ENCODE peak calls at places on chromosome 1, in four cellular contexts. Q, W, X and L are unnamed samples.

GRCh38 chr1:41135196-41135947 is 106.7 kb downstream of the SCMH1 start:
- DNase-seq in Q (no peak), W (no peak), X (no peak), L (no peak)

GRCh38 chr1:159170639-159171038 is 776 bp upstream of the CADM3 start:
- DNase-seq in Q (no peak), X (no peak), W (no peak), L (no peak)

GRCh38 chr1:166164995-166165660 is 1.7 kb downstream of the FAM78B start:
- DNase-seq in W (peak), X (no peak), Q (peak), L (no peak)

GRCh38 chr1:48251323-48251722 is 28.8 kb downstream of the SLC5A9 start:
- DNase-seq in X (no peak), W (no peak), Q (no peak), L (no peak)

GRCh38 chr1:68225781-68226180 is 6.5 kb downstream of the WLS start:
- DNase-seq in W (no peak), Q (no peak), X (no peak), L (no peak)

GRCh38 chr1:18536356-18536755 is 55.6 kb downstream of the KLHDC7A start:
- DNase-seq in X (no peak), W (no peak), Q (no peak), L (no peak)

GRCh38 chr1:184223216-184223615 is 163.6 kb upstream of the C1orf21 start:
- DNase-seq in W (no peak), Q (no peak), X (no peak), L (no peak)

GRCh38 chr1:58432813-58433668 is 113.5 kb downstream of the OMA1 start:
- DNase-seq in X (peak), W (no peak), Q (peak), L (no peak)

GRCh38 chr1:87684786-87685185 is 356.1 kb downstream of the LMO4 start:
- DNase-seq in X (no peak), W (no peak), Q (no peak), L (no peak)

DNA sequence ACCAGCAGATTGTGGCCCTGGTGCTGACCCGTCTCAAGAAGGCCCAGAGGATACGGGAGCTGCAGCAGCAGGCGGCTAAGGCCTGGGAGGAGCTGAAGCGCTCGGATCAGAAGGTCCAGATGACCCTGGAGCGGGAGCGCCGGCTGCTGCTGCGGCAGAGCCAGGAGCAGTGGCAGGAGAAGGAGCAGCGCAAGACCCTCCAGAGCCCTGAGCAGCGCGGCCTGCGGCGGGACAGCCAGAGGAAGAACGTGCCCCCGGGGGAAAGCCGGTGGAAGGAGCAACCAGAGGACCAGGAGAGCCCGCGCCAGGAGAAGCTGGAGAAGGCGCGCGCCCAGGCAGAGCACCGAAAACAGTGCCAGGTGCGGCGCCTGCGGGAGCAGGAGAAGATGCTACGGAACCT is 1.0 kb downstream of the CCDC185 start:
- DNase-seq in X (no peak), W (no peak), Q (no peak), L (no peak)
- TF ChIP-seq CTCF in X (no peak), W (no peak), Q (no peak), L (no peak)

GRCh38 chr1:28259252-28259934 is at the start of gene SESN2:
- DNase-seq in W (peak), Q (peak), X (peak), L (peak)
- TF ChIP-seq CTCF in W (peak), Q (no peak), X (no peak), L (no peak)

GRCh38 chr1:174883361-174883760 is 116.4 kb upstream of the CACYBP start:
- DNase-seq in X (peak), Q (no peak), W (no peak), L (no peak)
- TF ChIP-seq CTCF in X (peak), Q (no peak), W (no peak), L (no peak)

GRCh38 chr1:221693087-221693486 is 48.8 kb downstream of the DUSP10 start:
- DNase-seq in W (no peak), Q (no peak), X (no peak), L (no peak)
- TF ChIP-seq CTCF in W (no peak), Q (peak), X (peak), L (no peak)

GRCh38 chr1:119447344-119447743 is 32.4 kb downstream of the HSD3B2 start:
- DNase-seq in X (no peak), W (no peak), Q (no peak), L (no peak)

GRCh38 chr1:119448112-119448511 is 33.2 kb downstream of the HSD3B2 start:
- DNase-seq in X (no peak), W (no peak), Q (no peak), L (no peak)

GRCh38 chr1:119451158-119451557 is 36.2 kb downstream of the HSD3B2 start:
- DNase-seq in Q (no peak), X (no peak), W (no peak), L (no peak)

GRCh38 chr1:119452085-119452484 is 37.1 kb downstream of the HSD3B2 start:
- DNase-seq in W (no peak), Q (no peak), X (no peak), L (no peak)

DNA sequence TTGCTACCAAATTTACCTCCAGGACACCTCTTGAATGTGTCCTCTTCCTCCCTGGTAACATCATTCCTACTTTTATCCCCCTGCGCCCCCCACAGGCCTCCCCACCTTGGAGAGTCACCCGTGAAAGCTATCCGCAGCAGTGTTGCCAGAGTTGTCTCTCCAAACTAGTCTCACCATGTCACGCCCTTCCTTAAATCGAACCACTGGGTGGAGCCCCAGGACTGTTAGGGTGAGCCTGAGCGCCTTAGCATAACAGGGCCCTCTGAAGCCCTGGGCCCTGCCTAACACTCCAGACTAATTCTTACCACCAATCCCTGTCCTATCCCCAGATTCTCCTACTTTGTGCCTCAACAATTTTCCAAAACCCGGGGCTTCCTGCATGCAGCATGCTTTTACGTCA is 35.0 kb downstream of the HSD3B2 start:
- DNase-seq in X (no peak), Q (no peak), W (no peak), L (no peak)
- TF ChIP-seq CTCF in X (peak), Q (no peak), W (no peak), L (no peak)

GRCh38 chr1:39398278-39399010 is 93.0 kb upstream of the BMP8A start:
- DNase-seq in X (peak), W (no peak), Q (no peak), L (peak)
- TF ChIP-seq CTCF in X (no peak), W (no peak), Q (no peak), L (no peak)

GRCh38 chr1:38061290-38061689 is 14.7 kb upstream of the POU3F1 start:
- DNase-seq in X (no peak), Q (no peak), W (no peak), L (no peak)

GRCh38 chr1:38062361-38063288 is 16.0 kb upstream of the POU3F1 start:
- DNase-seq in W (no peak), X (no peak), Q (no peak), L (no peak)

GRCh38 chr1:38061883-38062328 is 15.3 kb upstream of the POU3F1 start:
- DNase-seq in X (no peak), Q (peak), W (no peak), L (no peak)

GRCh38 chr1:38063616-38064015 is 17.0 kb upstream of the POU3F1 start:
- DNase-seq in Q (no peak), W (no peak), X (no peak), L (no peak)

GRCh38 chr1:38064232-38064903 is 17.8 kb upstream of the POU3F1 start:
- DNase-seq in W (no peak), Q (no peak), X (peak), L (no peak)
- TF ChIP-seq CTCF in W (no peak), Q (no peak), X (no peak), L (no peak)

DNA sequence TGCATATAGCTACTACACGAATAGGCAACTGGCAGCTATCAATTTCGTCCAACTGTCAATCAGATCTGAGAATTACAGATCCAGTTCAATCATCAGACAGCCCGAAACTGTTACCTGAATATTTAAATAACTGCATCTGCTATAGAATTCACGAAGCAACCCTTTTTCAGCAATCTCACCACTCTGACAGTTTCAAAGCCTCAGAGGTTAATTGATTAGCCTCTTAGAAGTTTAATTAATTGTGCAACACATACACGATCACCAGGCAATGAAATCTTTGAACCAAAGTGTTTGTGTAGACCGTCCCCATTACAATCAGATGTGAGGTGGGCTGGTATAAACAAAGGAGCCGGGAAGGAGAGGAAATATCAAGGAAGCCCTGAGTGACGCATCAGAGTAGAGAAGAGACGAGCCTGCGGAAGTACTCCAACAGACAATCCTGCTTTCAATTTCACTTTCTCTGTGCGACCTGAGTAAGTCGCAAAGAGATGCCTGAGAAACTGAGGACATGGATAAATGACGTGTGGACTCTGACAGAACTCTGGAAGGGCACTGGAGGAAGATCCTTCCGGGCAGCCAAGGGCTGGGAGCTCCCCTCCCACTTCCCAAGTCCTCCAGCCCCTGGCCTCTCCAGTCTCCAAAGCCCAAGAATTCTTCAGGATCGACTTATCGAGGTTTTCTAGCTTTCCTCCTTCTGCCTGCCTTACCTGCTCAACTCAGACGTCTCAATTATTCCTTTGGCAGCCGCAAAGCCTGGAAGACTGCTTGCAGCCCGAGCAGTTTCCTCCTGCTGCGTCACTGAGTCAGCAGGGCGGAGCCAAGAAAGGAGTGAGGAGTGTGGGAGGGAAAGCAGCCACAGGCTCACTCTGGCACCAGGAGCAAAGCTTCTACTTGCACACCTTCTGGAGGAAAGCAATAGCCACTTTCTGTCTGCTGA is at the start of gene RNASEL:
- DNase-seq in W (peak), X (peak), Q (peak), L (peak)
- TF ChIP-seq CTCF in W (no peak), X (no peak), Q (no peak), L (no peak)